ENCODE peak calls at places on chromosome 1, in five cellular contexts. J is mesendoderm, Z is spleen, R is neural progenitor cell, E is ascending aorta. V is an unnamed sample.
A peak's percentile ranks its signal among the peaks of the same experiment; 100 is the strongest.

GRCh38 chr1:161196521-161197451 is 2.1 kb downstream of the ADAMTS4 start:
- DNase-seq in J (no peak), Z (peak; percentile 69), R (peak; percentile 71), E (no peak), V (no peak)

GRCh38 chr1:58035523-58035922 is 511.0 kb downstream of the OMA1 start:
- DNase-seq in J (peak; percentile 57), Z (no peak), R (peak; percentile 64), E (no peak), V (no peak)

GRCh38 chr1:227764019-227764391 is 28.8 kb downstream of the SNAP47 start:
- DNase-seq in J (peak; percentile 67), Z (no peak), R (no peak), E (no peak), V (no peak)

GRCh38 chr1:183121609-183122008 is 64.5 kb upstream of the LAMC2 start:
- DNase-seq in J (no peak), Z (no peak), R (no peak), E (no peak), V (no peak)

GRCh38 chr1:85438353-85438752 is 26.6 kb downstream of the DDAH1 start:
- DNase-seq in J (no peak), Z (no peak), R (no peak), E (no peak), V (no peak)

GRCh38 chr1:43632135-43632670 is 17.7 kb upstream of the KDM4A start:
- DNase-seq in J (no peak), Z (no peak), R (peak; percentile 10), E (no peak), V (no peak)

GRCh38 chr1:64049900-64050540 is 153.4 kb upstream of the UBE2U start:
- DNase-seq in J (no peak), Z (no peak), R (no peak), E (no peak), V (no peak)

GRCh38 chr1:1014896-1015681 is 1.8 kb downstream of the ISG15 start:
- DNase-seq in J (no peak), Z (no peak), R (peak; percentile 61), E (no peak), V (no peak)

GRCh38 chr1:64654519-64655341 is 90.1 kb upstream of the RAVER2 start:
- DNase-seq in J (no peak), Z (no peak), R (no peak), E (no peak), V (no peak)

GRCh38 chr1:45326627-45327591 is at the start of gene HPDL:
- DNase-seq in J (peak; percentile 96), Z (peak; percentile 89), R (peak; percentile 77), E (peak; percentile 73), V (no peak)

GRCh38 chr1:83802450-83803152 is 196.3 kb downstream of the TTLL7 start:
- DNase-seq in J (no peak), Z (no peak), R (no peak), E (no peak), V (no peak)

GRCh38 chr1:108036796-108037545 is 72.0 kb upstream of the VAV3 start:
- DNase-seq in J (no peak), Z (no peak), R (no peak), E (no peak), V (no peak)

GRCh38 chr1:210448293-210448892 is 119.7 kb downstream of the HHAT start:
- DNase-seq in J (peak; percentile 70), Z (no peak), R (peak; percentile 68), E (no peak), V (no peak)

GRCh38 chr1:225158291-225158690 is 228.8 kb downstream of the DNAH14 start:
- DNase-seq in J (no peak), Z (no peak), R (no peak), E (no peak), V (no peak)

GRCh38 chr1:234755449-234755863 is 145.5 kb upstream of the IRF2BP2 start:
- DNase-seq in J (no peak), Z (no peak), R (no peak), E (peak; percentile 87), V (peak; percentile 90)

GRCh38 chr1:66253330-66253921 is 280.5 kb upstream of the SGIP1 start:
- DNase-seq in J (peak; percentile 76), Z (no peak), R (peak; percentile 63), E (no peak), V (no peak)

DNA sequence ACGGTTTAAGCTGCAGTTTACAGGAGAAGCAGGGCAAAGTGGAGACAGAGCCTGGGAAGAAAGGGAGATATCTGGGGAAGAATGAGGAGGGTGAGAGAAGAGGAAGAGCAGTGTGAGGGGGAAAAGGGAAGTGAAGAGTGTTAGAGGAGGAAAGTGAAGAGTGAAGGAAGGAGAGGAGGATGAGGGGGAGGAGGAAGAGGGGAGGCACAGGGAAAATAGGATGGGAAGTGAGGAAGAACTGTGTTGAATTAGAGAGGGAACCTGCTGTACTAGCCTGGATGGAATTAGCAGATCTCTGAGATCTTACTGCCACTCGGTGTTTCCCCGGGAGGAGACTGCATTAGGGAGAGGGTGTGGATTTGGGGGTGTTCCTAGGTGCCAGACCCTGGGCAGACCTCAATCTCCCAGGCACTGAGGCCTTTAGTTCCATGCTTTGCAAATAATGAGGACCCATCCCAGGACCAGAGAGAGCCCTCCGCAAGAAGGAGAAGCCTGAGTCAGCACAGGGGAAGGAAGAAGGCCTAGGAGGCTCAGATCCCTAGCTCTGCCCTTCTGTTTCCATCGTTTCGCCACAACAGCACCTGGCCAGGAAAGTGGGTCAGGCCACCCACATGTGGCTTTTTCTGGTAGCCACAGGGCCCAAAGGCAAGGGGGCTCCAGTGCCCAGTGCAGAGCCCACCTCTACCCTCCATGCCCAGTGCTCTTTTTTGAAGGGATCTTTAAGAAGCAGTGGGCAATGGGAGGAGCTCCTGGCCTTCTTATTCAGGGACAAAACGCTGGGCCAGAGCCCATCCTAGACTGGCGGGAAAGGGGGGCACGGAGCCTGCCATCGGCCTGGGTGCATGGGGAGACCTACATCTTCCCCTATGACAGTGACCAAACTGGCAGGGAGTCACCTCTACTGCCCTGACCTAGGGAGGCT is 2.0 kb downstream of the LRRN2 start:
- DNase-seq in J (no peak), Z (no peak), R (no peak), E (no peak), V (no peak)
- H3K4me3 ChIP-seq in J (no peak overlapping the region), Z (peak overlapping the region; percentile 44), R (peak overlapping the region; percentile 79), E (no peak overlapping the region), V (no peak overlapping the region)

DNA sequence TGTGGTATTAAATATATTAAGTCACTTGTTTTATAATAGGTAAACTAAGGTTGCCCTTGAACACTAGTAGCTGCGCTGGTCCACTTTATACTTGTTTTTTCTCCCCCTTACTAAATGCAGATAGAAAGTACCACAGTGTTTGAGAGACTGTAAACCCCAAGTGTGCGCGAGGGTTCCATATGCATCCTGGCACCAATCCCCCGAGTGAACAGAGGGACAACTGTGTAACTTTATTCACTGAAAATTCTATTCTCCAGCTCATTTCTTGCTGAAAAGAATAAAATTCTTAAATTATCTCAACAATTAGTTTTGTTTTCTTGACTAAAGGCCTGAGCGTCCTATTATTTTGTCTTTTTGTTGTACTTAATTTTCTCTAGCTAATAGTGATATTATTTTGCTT is 1.9 kb downstream of the RSRP1 start:
- DNase-seq in J (no peak), Z (no peak), R (no peak), E (no peak), V (no peak)
- H3K27ac ChIP-seq in J (no peak overlapping the region), Z (peak overlapping the region; percentile 99), R (no peak overlapping the region), E (peak overlapping the region; percentile 96), V (no peak overlapping the region)

GRCh38 chr1:199009447-199009846 is 370.6 kb downstream of the PTPRC start:
- DNase-seq in J (no peak), Z (no peak), R (no peak), E (no peak), V (no peak)
- H3K4me3 ChIP-seq in J (no peak overlapping the region), Z (no peak overlapping the region), R (no peak overlapping the region), E (no peak overlapping the region), V (no peak overlapping the region)

DNA sequence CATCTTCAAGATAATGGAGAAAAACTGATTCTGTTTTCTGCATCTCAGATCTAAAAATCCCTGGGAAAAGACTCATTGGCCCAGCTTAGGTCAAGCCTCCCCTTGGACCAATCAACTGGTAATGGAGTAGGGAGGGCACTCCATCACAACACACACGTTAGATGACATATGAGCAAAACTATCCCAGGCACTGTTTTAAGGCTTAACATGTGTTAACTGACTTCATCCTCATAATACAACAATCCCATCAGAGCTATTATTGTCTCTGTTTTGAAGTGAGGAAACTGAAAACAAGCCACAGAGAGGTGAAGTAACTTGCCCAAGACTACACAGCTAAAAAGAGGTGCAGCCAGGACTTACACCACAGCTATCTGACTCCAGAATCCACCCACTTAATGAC is 14.7 kb upstream of the CITED4 start:
- DNase-seq in J (no peak), Z (no peak), R (no peak), E (no peak), V (no peak)
- H3K27ac ChIP-seq in J (no peak overlapping the region), Z (peak overlapping the region; percentile 80), R (no peak overlapping the region), E (peak overlapping the region; percentile 84), V (peak overlapping the region; percentile 83)

V was measured in coronary artery.